ENCODE peak calls at places on chromosomes 2 and 18, in four cellular contexts. One of them, this sample, is unnamed.

GRCh38 chr2:18178736-18179349 is 300.4 kb downstream of the KCNS3 start:
- DNase-seq in GM12878: peak; percentile 13
- DNase-seq in IMR-90: peak; percentile 38
- DNase-seq in K562: peak; percentile 56
- DNase-seq in this sample: peak; percentile 65

GRCh38 chr2:119425620-119426395 is 5.8 kb upstream of the TMEM37 start:
- DNase-seq in K562: no peak
- DNase-seq in GM12878: no peak
- DNase-seq in IMR-90: no peak
- DNase-seq in this sample: no peak

GRCh38 chr2:231250146-231250545 is 51.7 kb downstream of the ARMC9 start:
- DNase-seq in IMR-90: no peak
- DNase-seq in GM12878: no peak
- DNase-seq in K562: no peak
- DNase-seq in this sample: no peak

GRCh38 chr2:160367887-160368286 is 125.7 kb downstream of the RBMS1 start:
- DNase-seq in GM12878: peak; percentile 7
- DNase-seq in IMR-90: peak; percentile 98
- DNase-seq in K562: no peak
- DNase-seq in this sample: no peak

GRCh38 chr2:231696004-231696367 is 12.3 kb upstream of the PTMA start:
- DNase-seq in IMR-90: peak; percentile 39
- DNase-seq in GM12878: no peak
- DNase-seq in K562: no peak
- DNase-seq in this sample: no peak

GRCh38 chr2:141020346-141020745 is 1110.5 kb downstream of the LRP1B start:
- DNase-seq in IMR-90: no peak
- DNase-seq in GM12878: no peak
- DNase-seq in K562: no peak
- DNase-seq in this sample: no peak

GRCh38 chr18:2979027-2979570 is 33.8 kb downstream of the LPIN2 start:
- DNase-seq in K562: no peak
- DNase-seq in GM12878: no peak
- DNase-seq in IMR-90: peak; percentile 88
- DNase-seq in this sample: peak; percentile 55

GRCh38 chr2:242010567-242011513 is 141.3 kb downstream of the RTP5 start:
- DNase-seq in K562: no peak
- DNase-seq in GM12878: no peak
- DNase-seq in IMR-90: peak; percentile 1
- DNase-seq in this sample: no peak

GRCh38 chr2:144015036-144015435 is 504.9 kb downstream of the ZEB2 start:
- DNase-seq in K562: no peak
- DNase-seq in GM12878: no peak
- DNase-seq in IMR-90: peak; percentile 31
- DNase-seq in this sample: peak; percentile 40

GRCh38 chr18:54983041-54983686 is 23.9 kb upstream of the CCDC68 start:
- DNase-seq in IMR-90: peak; percentile 76
- DNase-seq in GM12878: no peak
- DNase-seq in K562: peak; percentile 64
- DNase-seq in this sample: peak; percentile 59

GRCh38 chr2:79630972-79631551 is 118.2 kb downstream of the CTNNA2 start:
- DNase-seq in IMR-90: no peak
- DNase-seq in GM12878: no peak
- DNase-seq in K562: no peak
- DNase-seq in this sample: no peak

GRCh38 chr2:96969321-96969720 is 17.1 kb downstream of the FAM178B start:
- DNase-seq in K562: no peak
- DNase-seq in GM12878: no peak
- DNase-seq in IMR-90: no peak
- DNase-seq in this sample: no peak

GRCh38 chr2:63699549-63699839 is 110.7 kb downstream of the MDH1 start:
- DNase-seq in IMR-90: peak; percentile 7
- DNase-seq in K562: no peak
- DNase-seq in GM12878: no peak
- DNase-seq in this sample: no peak

GRCh38 chr18:75111673-75112485 is 97.1 kb downstream of the PTGR3 start:
- DNase-seq in K562: no peak
- DNase-seq in GM12878: no peak
- DNase-seq in IMR-90: peak; percentile 21
- DNase-seq in this sample: no peak

GRCh38 chr2:179434357-179434756 is 169.7 kb upstream of the SESTD1 start:
- DNase-seq in GM12878: no peak
- DNase-seq in K562: no peak
- DNase-seq in IMR-90: no peak
- DNase-seq in this sample: no peak

GRCh38 chr2:28004086-28004485 is 113.6 kb downstream of the BABAM2 start:
- DNase-seq in GM12878: no peak
- DNase-seq in K562: no peak
- DNase-seq in IMR-90: peak; percentile 96
- DNase-seq in this sample: no peak

GRCh38 chr18:14104906-14105748 is 27.1 kb downstream of the ZNF519 start:
- DNase-seq in GM12878: no peak
- DNase-seq in IMR-90: no peak
- DNase-seq in K562: no peak
- DNase-seq in this sample: no peak

GRCh38 chr2:237122214-237122666 is 36.6 kb downstream of the COPS8 start:
- DNase-seq in K562: peak; percentile 41
- DNase-seq in GM12878: no peak
- DNase-seq in IMR-90: peak; percentile 87
- DNase-seq in this sample: peak; percentile 64

GRCh38 chr2:23312996-23313606 is 71.9 kb upstream of the KLHL29 start:
- DNase-seq in GM12878: peak; percentile 5
- DNase-seq in K562: peak; percentile 51
- DNase-seq in IMR-90: no peak
- DNase-seq in this sample: peak; percentile 55

GRCh38 chr2:600542-601386 is 76.4 kb downstream of the TMEM18 start:
- DNase-seq in IMR-90: no peak
- DNase-seq in K562: peak; percentile 9
- DNase-seq in GM12878: no peak
- DNase-seq in this sample: no peak

GRCh38 chr2:96169868-96170507 is 24.7 kb upstream of the DUSP2 start:
- DNase-seq in K562: no peak
- DNase-seq in IMR-90: no peak
- DNase-seq in GM12878: no peak
- DNase-seq in this sample: no peak

GRCh38 chr2:108971661-108972566 is 17.1 kb downstream of the EDAR start:
- DNase-seq in IMR-90: no peak
- DNase-seq in K562: no peak
- DNase-seq in GM12878: no peak
- DNase-seq in this sample: no peak

GRCh38 chr18:54444309-54444914 is 86.7 kb downstream of the C18orf54 start:
- DNase-seq in IMR-90: peak; percentile 61
- DNase-seq in K562: peak; percentile 50
- DNase-seq in GM12878: no peak
- DNase-seq in this sample: peak; percentile 66

DNA sequence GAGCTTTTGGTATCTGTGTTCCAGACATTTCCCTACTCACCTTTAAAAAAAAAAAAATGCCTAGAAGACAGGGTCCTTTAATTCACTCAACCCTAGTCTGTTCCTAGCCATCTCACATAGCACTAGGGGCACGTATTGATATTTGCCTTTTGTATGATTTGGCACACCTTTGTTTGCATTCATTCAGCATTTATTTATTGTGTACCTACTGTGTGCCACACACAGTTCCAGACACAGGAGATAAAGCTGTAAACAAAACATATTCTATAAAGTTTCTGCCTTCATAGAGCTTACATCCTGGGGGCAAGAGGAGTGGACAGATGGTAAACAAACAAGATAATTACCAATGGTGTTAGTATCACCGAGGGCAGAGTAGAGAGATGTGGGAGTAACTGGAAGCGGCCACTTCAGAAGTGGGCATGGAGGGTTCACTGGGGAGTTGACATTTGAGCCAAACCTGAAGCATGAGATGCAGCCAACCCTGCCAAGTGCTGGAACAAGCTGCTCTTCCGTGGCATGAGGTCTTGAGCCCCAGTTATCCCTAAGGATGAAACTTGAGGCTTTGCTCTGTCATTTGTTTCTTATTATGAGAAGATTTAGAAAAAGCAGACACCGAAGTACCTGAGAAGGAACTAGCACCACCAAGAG is 18.2 kb downstream of the MAPRE2 start:
- DNase-seq in GM12878: no peak
- DNase-seq in IMR-90: no peak
- DNase-seq in K562: no peak
- DNase-seq in this sample: no peak
- TF ChIP-seq FOS in GM12878: no peak
- TF ChIP-seq FOS in IMR-90: no peak
- TF ChIP-seq FOS in K562: no peak
- TF ChIP-seq FOS in this sample: no peak

DNA sequence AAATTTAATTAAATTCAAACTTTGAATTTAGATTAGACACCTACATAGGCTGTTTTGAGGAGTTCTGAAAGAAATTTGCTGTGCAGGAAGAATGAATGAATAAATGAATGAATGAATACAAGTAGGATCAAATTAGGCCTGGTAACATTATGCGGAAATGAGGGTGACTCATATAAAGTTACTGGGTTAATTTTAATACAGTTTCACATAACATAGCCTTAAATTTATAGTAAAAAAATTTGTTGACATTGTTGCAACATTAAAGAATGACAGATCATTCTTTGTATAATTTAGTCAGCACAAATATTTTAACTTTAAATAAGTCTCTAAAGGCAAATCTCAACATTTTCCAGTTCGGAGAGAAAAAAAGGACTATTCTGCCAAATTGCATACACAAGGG is 1293.1 kb upstream of the SLC39A10 start:
- DNase-seq in GM12878: no peak
- DNase-seq in K562: no peak
- DNase-seq in IMR-90: no peak
- DNase-seq in this sample: no peak
- H3K9ac ChIP-seq in GM12878: no peak overlapping the region
- H3K9ac ChIP-seq in K562: no peak overlapping the region
- H3K9ac ChIP-seq in IMR-90: no peak overlapping the region
- H3K9ac ChIP-seq in this sample: no peak overlapping the region

GRCh38 chr2:238704471-238705230 is 143.2 kb upstream of the TWIST2 start:
- DNase-seq in GM12878: no peak
- DNase-seq in K562: no peak
- DNase-seq in IMR-90: no peak
- DNase-seq in this sample: no peak

GRCh38 chr2:238702276-238702675 is 145.6 kb upstream of the TWIST2 start:
- DNase-seq in K562: no peak
- DNase-seq in GM12878: no peak
- DNase-seq in IMR-90: no peak
- DNase-seq in this sample: no peak

GRCh38 chr2:238701907-238702206 is 146.0 kb upstream of the TWIST2 start:
- DNase-seq in K562: no peak
- DNase-seq in GM12878: no peak
- DNase-seq in IMR-90: no peak
- DNase-seq in this sample: no peak

GRCh38 chr2:238702691-238703415 is 145.0 kb upstream of the TWIST2 start:
- DNase-seq in GM12878: no peak
- DNase-seq in IMR-90: no peak
- DNase-seq in K562: no peak
- DNase-seq in this sample: no peak

GRCh38 chr2:238703436-238703835 is 144.4 kb upstream of the TWIST2 start:
- DNase-seq in K562: no peak
- DNase-seq in IMR-90: no peak
- DNase-seq in GM12878: no peak
- DNase-seq in this sample: no peak
- TF ChIP-seq FOS in K562: no peak
- TF ChIP-seq FOS in IMR-90: no peak
- TF ChIP-seq FOS in GM12878: no peak
- TF ChIP-seq FOS in this sample: no peak

GRCh38 chr2:29879456-29879855 is 41.9 kb downstream of the ALK start:
- DNase-seq in K562: no peak
- DNase-seq in GM12878: no peak
- DNase-seq in IMR-90: no peak
- DNase-seq in this sample: no peak
- H3K9ac ChIP-seq in K562: no peak overlapping the region
- H3K9ac ChIP-seq in GM12878: no peak overlapping the region
- H3K9ac ChIP-seq in IMR-90: no peak overlapping the region
- H3K9ac ChIP-seq in this sample: no peak overlapping the region

DNA sequence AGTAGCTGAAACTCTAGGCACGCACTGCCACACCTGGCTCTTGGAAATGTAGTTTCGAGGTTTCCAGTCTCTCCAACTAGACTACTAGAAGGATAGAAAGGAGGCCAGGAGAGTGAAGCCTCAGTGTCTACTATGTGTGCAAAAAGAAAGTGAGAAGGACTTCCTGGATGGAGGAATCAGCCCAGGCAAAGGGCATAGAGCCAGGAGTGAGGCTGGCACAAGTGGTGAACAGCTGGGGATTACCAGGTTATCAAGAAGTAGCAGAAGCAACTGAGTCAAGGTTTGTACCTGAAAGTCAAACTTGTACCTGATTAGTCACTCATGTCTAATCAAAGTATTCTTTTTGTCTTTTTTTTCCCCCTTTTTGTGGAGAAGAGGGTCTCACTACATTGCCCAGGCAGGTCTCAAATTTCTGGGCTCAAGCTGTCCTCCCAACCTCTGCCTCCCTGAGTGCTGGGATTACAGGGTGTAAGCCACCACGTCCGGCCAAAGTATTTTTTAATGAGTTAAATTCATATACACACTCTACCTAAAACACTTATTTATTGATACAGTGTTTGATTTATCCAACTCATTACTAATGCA is 8.7 kb upstream of the FZD5 start:
- DNase-seq in GM12878: no peak
- DNase-seq in K562: no peak
- DNase-seq in IMR-90: no peak
- DNase-seq in this sample: no peak
- TF ChIP-seq FOS in GM12878: no peak
- TF ChIP-seq FOS in K562: no peak
- TF ChIP-seq FOS in IMR-90: no peak
- TF ChIP-seq FOS in this sample: no peak